ENCODE peak calls at places on chromosomes 2 and 18, in ten cellular contexts. G, T, U, N, H, R, M, Q, V and K are unnamed samples.

GRCh38 chr2:235223011-235223410 is 270.8 kb upstream of the AGAP1 start:
- DNase-seq in G (no peak), T (no peak), U (no peak), N (no peak), H (no peak), R (no peak), M (no peak), Q (no peak), V (no peak), K (no peak)

GRCh38 chr2:177525351-177525750 is 132.8 kb downstream of the AGPS start:
- DNase-seq in G (no peak), T (no peak), U (no peak), N (no peak), H (no peak), R (no peak), M (no peak), Q (no peak), V (no peak), K (no peak)

GRCh38 chr2:63060079-63060482 is 9.5 kb downstream of the OTX1 start:
- DNase-seq in G (no peak), T (no peak), U (no peak), N (no peak), H (no peak), R (no peak), M (no peak), Q (no peak), V (no peak), K (no peak)

GRCh38 chr2:24930768-24931167 is 10.7 kb upstream of the ADCY3 start:
- DNase-seq in G (no peak), T (no peak), U (no peak), N (no peak), H (no peak), R (peak), M (peak), Q (no peak), V (no peak), K (no peak)

GRCh38 chr2:117170897-117171296 is 643.6 kb upstream of the DDX18 start:
- DNase-seq in G (no peak), T (no peak), U (no peak), N (no peak), H (no peak), R (no peak), M (no peak), Q (no peak), V (no peak), K (no peak)

GRCh38 chr18:35982404-35983114 is 10.1 kb downstream of the RMP24 start:
- DNase-seq in G (peak), T (peak), U (no peak), N (no peak), H (no peak), R (no peak), M (no peak), Q (no peak), V (peak), K (no peak)

GRCh38 chr2:134677866-134678774 is 40.7 kb downstream of the TMEM163 start:
- DNase-seq in G (no peak), T (no peak), U (no peak), N (no peak), H (no peak), R (peak), M (no peak), Q (no peak), V (no peak), K (no peak)

GRCh38 chr2:203675086-203675485 is 31.4 kb upstream of the CD28 start:
- DNase-seq in G (no peak), T (no peak), U (no peak), N (no peak), H (no peak), R (no peak), M (peak), Q (no peak), V (no peak), K (no peak)

GRCh38 chr18:69358197-69358895 is 42.3 kb upstream of the DOK6 start:
- DNase-seq in G (no peak), T (no peak), U (no peak), N (no peak), H (no peak), R (no peak), M (no peak), Q (no peak), V (no peak), K (no peak)

GRCh38 chr2:9578475-9579235 is 23.0 kb upstream of the ADAM17 start:
- DNase-seq in G (peak), T (no peak), U (no peak), N (no peak), H (no peak), R (no peak), M (no peak), Q (no peak), V (no peak), K (no peak)

GRCh38 chr2:153568105-153568504 is 89.5 kb upstream of the RPRM start:
- DNase-seq in G (no peak), T (no peak), U (no peak), N (no peak), H (no peak), R (no peak), M (no peak), Q (no peak), V (no peak), K (no peak)

GRCh38 chr2:179376881-179377280 is 112.2 kb upstream of the SESTD1 start:
- DNase-seq in G (no peak), T (no peak), U (no peak), N (no peak), H (no peak), R (no peak), M (no peak), Q (no peak), V (no peak), K (no peak)

GRCh38 chr2:118351796-118352195 is 263.5 kb downstream of the INSIG2 start:
- DNase-seq in G (no peak), T (peak), U (no peak), N (no peak), H (no peak), R (no peak), M (no peak), Q (no peak), V (no peak), K (no peak)

GRCh38 chr2:148527488-148528340 is 116.8 kb upstream of the EPC2 start:
- DNase-seq in G (no peak), T (no peak), U (no peak), N (no peak), H (no peak), R (no peak), M (no peak), Q (no peak), V (no peak), K (no peak)

GRCh38 chr2:139366659-139367058 is 586.5 kb upstream of the NXPH2 start:
- DNase-seq in G (no peak), T (no peak), U (no peak), N (no peak), H (no peak), R (no peak), M (no peak), Q (no peak), V (no peak), K (no peak)

GRCh38 chr2:15700610-15701325 is 109.1 kb downstream of the DDX1 start:
- DNase-seq in G (no peak), T (no peak), U (no peak), N (no peak), H (no peak), R (no peak), M (no peak), Q (no peak), V (no peak), K (no peak)

GRCh38 chr18:42425025-42425424 is 470.0 kb downstream of the PIK3C3 start:
- DNase-seq in G (no peak), T (no peak), U (no peak), N (no peak), H (no peak), R (no peak), M (no peak), Q (no peak), V (no peak), K (no peak)

GRCh38 chr2:112118148-112118547 is 20.0 kb upstream of the FBLN7 start:
- DNase-seq in G (no peak), T (no peak), U (no peak), N (no peak), H (no peak), R (no peak), M (no peak), Q (no peak), V (no peak), K (no peak)

GRCh38 chr2:201887851-201888451 is 81.6 kb downstream of the CDK15 start:
- DNase-seq in G (no peak), T (no peak), U (no peak), N (no peak), H (no peak), R (no peak), M (no peak), Q (no peak), V (peak), K (no peak)

GRCh38 chr2:27010139-27010538 is 22.6 kb upstream of the TMEM214 start:
- DNase-seq in G (no peak), T (no peak), U (no peak), N (no peak), H (no peak), R (no peak), M (no peak), Q (no peak), V (no peak), K (no peak)

GRCh38 chr2:120243211-120243610 is 9.4 kb upstream of the RALB start:
- DNase-seq in G (peak), T (no peak), U (no peak), N (no peak), H (no peak), R (no peak), M (peak), Q (no peak), V (no peak), K (no peak)

GRCh38 chr2:10873790-10874437 is 37.8 kb upstream of the KCNF1 start:
- DNase-seq in G (peak), T (no peak), U (no peak), N (no peak), H (no peak), R (no peak), M (peak), Q (no peak), V (no peak), K (no peak)

GRCh38 chr2:88042476-88042875 is 13.1 kb downstream of the KRCC1 start:
- DNase-seq in G (no peak), T (no peak), U (no peak), N (no peak), H (no peak), R (no peak), M (no peak), Q (no peak), V (no peak), K (no peak)

GRCh38 chr18:22470511-22471181 is 52.9 kb upstream of the CTAGE1 start:
- DNase-seq in G (peak), T (no peak), U (peak), N (no peak), H (no peak), R (peak), M (no peak), Q (no peak), V (no peak), K (no peak)

GRCh38 chr18:21777814-21778213 is 37.2 kb downstream of the MIB1 start:
- DNase-seq in G (no peak), T (no peak), U (no peak), N (no peak), H (no peak), R (no peak), M (no peak), Q (no peak), V (no peak), K (no peak)

GRCh38 chr2:234630676-234631350 is 133.9 kb upstream of the ARL4C start:
- DNase-seq in G (no peak), T (no peak), U (no peak), N (no peak), H (no peak), R (peak), M (peak), Q (no peak), V (no peak), K (no peak)

GRCh38 chr2:150472122-150472899 is 15.2 kb downstream of the RND3 start:
- DNase-seq in G (peak), T (no peak), U (peak), N (no peak), H (no peak), R (no peak), M (peak), Q (no peak), V (no peak), K (no peak)

GRCh38 chr2:30232801-30233130 is 1.4 kb downstream of the LBH start:
- DNase-seq in G (no peak), T (no peak), U (no peak), N (no peak), H (no peak), R (no peak), M (no peak), Q (no peak), V (no peak), K (no peak)

GRCh38 chr2:3256157-3256556 is 121.5 kb downstream of the EIPR1 start:
- DNase-seq in G (no peak), T (no peak), U (no peak), N (no peak), H (no peak), R (no peak), M (no peak), Q (no peak), V (no peak), K (no peak)

GRCh38 chr2:145638675-145639074 is 1118.8 kb upstream of the ZEB2 start:
- DNase-seq in G (no peak), T (no peak), U (no peak), N (no peak), H (no peak), R (no peak), M (no peak), Q (no peak), V (no peak), K (no peak)

GRCh38 chr2:101223814-101224231 is 28.9 kb upstream of the CNOT11 start:
- DNase-seq in G (no peak), T (no peak), U (no peak), N (no peak), H (no peak), R (no peak), M (peak), Q (peak), V (no peak), K (no peak)

GRCh38 chr2:128414946-128415767 is 96.5 kb upstream of the HS6ST1 start:
- DNase-seq in G (no peak), T (no peak), U (no peak), N (no peak), H (no peak), R (no peak), M (no peak), Q (no peak), V (no peak), K (no peak)

GRCh38 chr2:237479747-237480146 is 7.3 kb upstream of the MLPH start:
- DNase-seq in G (peak), T (no peak), U (no peak), N (no peak), H (no peak), R (no peak), M (no peak), Q (no peak), V (no peak), K (no peak)

GRCh38 chr18:21004721-21005120 is 106.9 kb downstream of the ROCK1 start:
- DNase-seq in G (peak), T (peak), U (no peak), N (peak), H (no peak), R (no peak), M (peak), Q (no peak), V (no peak), K (no peak)

GRCh38 chr2:121038831-121039230 is 246.2 kb downstream of the TFCP2L1 start:
- DNase-seq in G (no peak), T (no peak), U (no peak), N (peak), H (peak), R (no peak), M (no peak), Q (no peak), V (no peak), K (no peak)

GRCh38 chr18:13136056-13136688 is 82.4 kb upstream of the LDLRAD4 start:
- DNase-seq in G (no peak), T (no peak), U (no peak), N (no peak), H (no peak), R (no peak), M (no peak), Q (peak), V (no peak), K (no peak)

GRCh38 chr2:214126135-214126534 is 284.7 kb upstream of the VWC2L start:
- DNase-seq in G (peak), T (peak), U (no peak), N (peak), H (no peak), R (no peak), M (no peak), Q (no peak), V (no peak), K (no peak)